ENCODE peak calls at places on chromosomes 2 and 18, in four cellular contexts. R is HepG2, H is GM12878, Q is Panc1. X is an unnamed sample.
A peak's percentile ranks its signal among the peaks of the same experiment; 100 is the strongest.

GRCh38 chr2:179263460-179264237 is 983 bp downstream of the SESTD1 start:
- DNase-seq in H (no peak), R (peak; percentile 72), Q (no peak), X (peak; percentile 44)

GRCh38 chr2:157957596-157957995 is 81.5 kb upstream of the ACVR1 start:
- DNase-seq in Q (no peak), H (no peak), R (no peak), X (no peak)

GRCh38 chr2:31903109-31903780 is 107.6 kb downstream of the MEMO1 start:
- DNase-seq in H (no peak), Q (no peak), R (no peak), X (no peak)

GRCh38 chr18:47166235-47166634 is 9.9 kb downstream of the IER3IP1 start:
- DNase-seq in R (no peak), Q (no peak), H (no peak), X (no peak)

GRCh38 chr2:235937526-235937925 is 230.7 kb downstream of the GBX2 start:
- DNase-seq in R (no peak), H (no peak), Q (no peak), X (no peak)

GRCh38 chr2:201786471-201786870 is 5.7 kb upstream of the ALS2 start:
- DNase-seq in R (no peak), Q (no peak), H (no peak), X (no peak)

GRCh38 chr2:240704651-240705050 is 13.0 kb downstream of the AQP12A start:
- DNase-seq in H (no peak), R (no peak), Q (no peak), X (no peak)

GRCh38 chr2:106584304-106584954 is 97.3 kb downstream of the CD8B2 start:
- DNase-seq in H (no peak), R (no peak), Q (no peak), X (peak; percentile 59)

GRCh38 chr2:120669121-120669952 is 66.3 kb upstream of the GLI2 start:
- DNase-seq in H (no peak), Q (no peak), R (peak; percentile 79), X (peak; percentile 78)

GRCh38 chr18:49048361-49048760 is 97.6 kb upstream of the SMAD7 start:
- DNase-seq in Q (no peak), H (no peak), R (no peak), X (no peak)

GRCh38 chr2:219570194-219570923 is 980 bp downstream of the OBSL1 start:
- DNase-seq in R (no peak), H (no peak), Q (no peak), X (peak; percentile 71)

GRCh38 chr2:21044694-21045371 is 960 bp upstream of the APOB start:
- DNase-seq in H (no peak), R (no peak), Q (no peak), X (peak; percentile 27)

GRCh38 chr2:207044380-207044779 is 105.1 kb downstream of the CPO start:
- DNase-seq in H (no peak), R (no peak), Q (no peak), X (no peak)

GRCh38 chr2:62065243-62065642 is 130.7 kb upstream of the B3GNT2 start:
- DNase-seq in Q (no peak), R (no peak), H (no peak), X (no peak)

GRCh38 chr2:70643715-70644114 is 90.1 kb upstream of the TGFA start:
- DNase-seq in H (no peak), Q (no peak), R (peak; percentile 27), X (peak; percentile 90)

GRCh38 chr2:53949457-53949856 is 21.3 kb downstream of the PSME4 start:
- DNase-seq in H (no peak), R (no peak), Q (no peak), X (no peak)

GRCh38 chr2:223696719-223697118 is 94.6 kb upstream of the SCG2 start:
- DNase-seq in H (no peak), R (peak; percentile 41), Q (no peak), X (no peak)

GRCh38 chr2:11144077-11144723 is 11.1 kb upstream of the SLC66A3 start:
- DNase-seq in H (no peak), R (no peak), Q (no peak), X (no peak)

GRCh38 chr2:30236591-30237245 is 5.4 kb downstream of the LBH start:
- DNase-seq in H (no peak), R (no peak), Q (no peak), X (no peak)

GRCh38 chr2:205650931-205651330 is 31.4 kb upstream of the NRP2 start:
- DNase-seq in Q (no peak), H (no peak), R (no peak), X (no peak)

GRCh38 chr2:183222751-183223150 is 98.5 kb downstream of the NUP35 start:
- DNase-seq in R (no peak), H (no peak), Q (no peak), X (no peak)

GRCh38 chr2:206442854-206443734 is at the start of gene ADAM23:
- DNase-seq in Q (no peak), H (no peak), R (no peak), X (peak; percentile 84)

GRCh38 chr2:186426153-186427016 is 59.7 kb upstream of the ZC3H15 start:
- DNase-seq in H (peak; percentile 44), Q (no peak), R (peak; percentile 46), X (no peak)

GRCh38 chr18:9708057-9708881 is at the start of gene RAB31:
- DNase-seq in H (no peak), R (no peak), Q (no peak), X (peak; percentile 57)

GRCh38 chr2:210859314-210859713 is 302.9 kb downstream of the CPS1 start:
- DNase-seq in H (no peak), R (no peak), Q (no peak), X (no peak)

GRCh38 chr2:31528823-31529222 is 51.9 kb downstream of the SRD5A2 start:
- DNase-seq in Q (no peak), H (no peak), R (no peak), X (no peak)

GRCh38 chr2:37262510-37262909 is 31.1 kb downstream of the NDUFAF7 start:
- DNase-seq in Q (no peak), R (no peak), H (no peak), X (no peak)

GRCh38 chr2:240480834-240481623 is 45.6 kb downstream of the GPC1 start:
- DNase-seq in R (no peak), H (no peak), Q (no peak), X (no peak)

GRCh38 chr2:118056165-118056534 is 32.1 kb upstream of the INSIG2 start:
- DNase-seq in R (no peak), Q (no peak), H (peak; percentile 86), X (no peak)

DNA sequence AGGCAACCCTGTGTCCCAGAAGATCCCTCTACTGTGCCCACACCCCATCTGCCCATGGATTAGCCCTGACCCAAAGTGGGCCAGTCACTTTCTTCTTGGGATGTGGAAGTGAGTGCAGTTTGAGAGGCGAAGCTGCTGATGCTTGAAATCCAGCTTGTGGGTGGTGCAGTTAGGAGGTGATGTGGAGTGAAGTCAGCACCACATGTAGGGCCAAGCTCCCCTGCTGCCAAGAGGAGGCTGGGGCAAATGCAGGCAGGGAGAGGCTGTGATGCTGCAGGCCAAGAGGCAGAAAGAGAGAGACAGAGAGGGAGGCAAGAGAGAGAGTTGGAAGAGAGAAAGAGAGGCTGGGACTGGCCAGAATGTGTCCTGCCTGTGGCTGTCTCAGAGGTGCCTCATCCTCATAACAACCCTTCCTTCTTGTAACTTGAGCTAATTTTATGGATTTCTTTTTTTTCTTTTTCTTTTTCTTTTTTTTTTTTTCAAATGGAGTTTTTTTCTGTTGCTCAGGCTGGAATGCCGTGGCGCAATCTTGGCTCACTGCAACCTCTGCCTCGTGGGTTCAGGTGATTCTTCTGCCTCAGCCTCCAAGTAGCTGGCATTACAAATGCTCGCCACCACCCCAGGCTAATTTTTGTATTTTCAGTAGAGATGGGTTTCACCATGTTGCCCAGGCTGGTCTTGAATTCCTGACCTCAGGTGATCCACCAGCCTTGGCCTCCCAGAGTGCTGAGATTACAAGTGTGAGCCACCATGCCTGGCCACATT is 35.3 kb upstream of the CAB39 start:
- DNase-seq in R (no peak), H (no peak), Q (no peak), X (no peak)
- TF ChIP-seq CTCF in R (no peak), H (no peak), Q (no peak), X (no peak)

DNA sequence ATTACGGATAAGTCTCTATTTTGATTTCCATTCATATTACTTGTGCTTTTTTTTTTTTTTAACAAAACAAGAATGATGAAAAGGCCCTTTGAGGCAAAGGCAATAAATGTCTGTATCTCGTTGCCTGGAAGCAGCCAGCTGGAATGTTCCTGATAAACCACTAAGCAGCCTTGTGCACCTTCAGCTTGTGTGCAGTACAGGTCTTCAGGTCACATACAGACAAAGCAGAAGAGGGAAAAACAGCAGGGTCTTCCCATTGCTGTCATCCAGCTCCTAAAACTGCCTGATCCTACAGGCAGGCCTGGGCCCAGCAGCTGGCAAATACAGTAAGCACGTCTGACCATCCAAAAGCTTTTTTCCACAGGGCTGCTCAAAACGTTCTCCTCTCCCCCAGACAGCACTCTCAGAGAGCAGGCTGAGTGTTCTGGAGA is 14.5 kb downstream of the EFR3B start:
- DNase-seq in Q (no peak), R (no peak), H (no peak), X (no peak)
- TF ChIP-seq POLR2AphosphoS5 in Q (no peak), R (no peak), H (no peak), X (no peak)

GRCh38 chr2:46493971-46494250 is 14.5 kb downstream of the TMEM247 start:
- DNase-seq in R (no peak), Q (no peak), H (no peak), X (peak; percentile 44)
- TF ChIP-seq REST in R (no peak), Q (no peak), H (no peak), X (no peak)

GRCh38 chr2:57546478-57546877 is 500.1 kb upstream of the VRK2 start:
- DNase-seq in Q (no peak), R (no peak), H (no peak), X (no peak)

GRCh38 chr2:57552885-57553284 is 493.7 kb upstream of the VRK2 start:
- DNase-seq in H (no peak), R (no peak), Q (no peak), X (no peak)

GRCh38 chr2:57544626-57545025 is 502.0 kb upstream of the VRK2 start:
- DNase-seq in R (no peak), Q (no peak), H (no peak), X (no peak)

GRCh38 chr2:57550912-57551311 is 495.7 kb upstream of the VRK2 start:
- DNase-seq in H (no peak), R (no peak), Q (no peak), X (no peak)

DNA sequence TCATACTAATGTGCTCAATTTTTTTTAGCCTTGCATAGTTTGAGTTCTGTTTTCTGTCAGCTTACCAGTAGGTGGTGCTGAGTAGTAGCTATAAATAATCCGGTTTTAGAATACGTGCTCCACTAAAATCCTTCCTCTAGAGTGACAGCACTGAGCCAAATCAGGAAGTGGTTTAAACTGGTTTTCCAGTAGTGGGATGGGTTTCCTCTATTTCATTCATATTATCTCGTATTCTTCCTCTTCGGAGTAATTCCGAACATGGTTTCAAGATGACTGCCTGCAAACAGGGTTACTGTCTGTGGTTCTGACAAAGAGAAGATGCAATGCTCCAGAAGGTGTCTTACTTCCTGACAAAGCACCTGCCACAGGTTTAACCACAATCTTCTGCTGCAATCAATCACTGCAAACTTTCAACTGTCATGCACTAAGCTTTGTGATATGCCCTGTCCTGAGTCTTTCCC is 496.9 kb upstream of the VRK2 start:
- DNase-seq in Q (no peak), R (no peak), H (peak; percentile 20), X (peak; percentile 58)
- TF ChIP-seq CTCF in Q (peak; percentile 51), R (peak; percentile 24), H (peak; percentile 53), X (peak; percentile 79)

X was measured in GM23338.